ENCODE peak calls at places on chromosome 17, in four cellular contexts. P is left lung, V is body of pancreas, X is PC-9. O is an unnamed sample.

GRCh38 chr17:58710948-58711552 is 18.6 kb downstream of the RAD51C start:
- DNase-seq in P (no peak), V (peak; percentile 40), X (no peak), O (peak; percentile 62)

GRCh38 chr17:82330322-82331239 is 3.0 kb downstream of the SECTM1 start:
- DNase-seq in P (no peak), V (no peak), X (peak; percentile 71), O (peak; percentile 93)

GRCh38 chr17:76217081-76217480 is 23.2 kb downstream of the RNF157 start:
- DNase-seq in P (no peak), V (no peak), X (no peak), O (peak; percentile 24)

GRCh38 chr17:261640-262039 is 80.2 kb upstream of the DOC2B start:
- DNase-seq in P (no peak), V (no peak), X (no peak), O (no peak)

GRCh38 chr17:49260011-49260921 is 29.7 kb upstream of the PHOSPHO1 start:
- DNase-seq in P (peak; percentile 78), V (peak; percentile 36), X (peak; percentile 42), O (peak; percentile 12)

GRCh38 chr17:82502207-82502606 is 17.3 kb upstream of the FOXK2 start:
- DNase-seq in P (no peak), V (no peak), X (no peak), O (no peak)

GRCh38 chr17:73595068-73595865 is 49.0 kb downstream of the SDK2 start:
- DNase-seq in P (no peak), V (no peak), X (no peak), O (no peak)

GRCh38 chr17:34252890-34253525 is 2.1 kb upstream of the CCL2 start:
- DNase-seq in P (no peak), V (no peak), X (no peak), O (no peak)

GRCh38 chr17:75771334-75772281 is 6.6 kb upstream of the GALK1 start:
- DNase-seq in P (no peak), V (no peak), X (no peak), O (no peak)

GRCh38 chr17:74408262-74408661 is 23.6 kb upstream of the GPRC5C start:
- DNase-seq in P (peak; percentile 63), V (peak; percentile 31), X (peak; percentile 25), O (no peak)

GRCh38 chr17:4607261-4607731 is 23.0 kb downstream of the SMTNL2 start:
- DNase-seq in P (no peak), V (no peak), X (no peak), O (no peak)

GRCh38 chr17:4607773-4608187 is 23.5 kb downstream of the SMTNL2 start:
- DNase-seq in P (peak; percentile 83), V (peak; percentile 42), X (no peak), O (no peak)

GRCh38 chr17:4610656-4611055 is 26.3 kb downstream of the SMTNL2 start:
- DNase-seq in P (no peak), V (no peak), X (no peak), O (no peak)

GRCh38 chr17:4610162-4610561 is 25.8 kb downstream of the SMTNL2 start:
- DNase-seq in P (no peak), V (no peak), X (no peak), O (no peak)

DNA sequence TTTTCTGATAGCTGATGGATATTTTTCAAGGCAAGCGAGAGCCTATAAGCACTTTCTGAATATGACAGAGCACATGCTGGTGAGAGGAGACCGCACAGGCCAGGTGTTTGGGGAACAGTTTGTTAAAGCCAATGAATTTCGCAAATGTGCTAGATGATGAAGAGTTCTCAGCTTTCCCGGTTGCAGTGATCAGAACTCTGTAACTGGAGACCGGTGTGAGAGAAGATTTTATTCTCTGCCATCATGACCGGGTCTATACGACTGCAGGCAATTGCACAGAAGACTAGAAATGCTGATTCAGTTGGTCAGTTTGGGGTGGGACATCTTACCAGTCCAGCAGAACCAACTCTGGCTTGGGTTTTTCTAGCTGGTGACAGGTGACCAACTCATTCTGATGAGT is 25.4 kb downstream of the SMTNL2 start:
- DNase-seq in P (no peak), V (no peak), X (no peak), O (no peak)
- H3K27ac ChIP-seq in P (no peak overlapping the region), V (no peak overlapping the region), X (no peak overlapping the region), O (no peak overlapping the region)

GRCh38 chr17:5019475-5019956 is 15.7 kb downstream of the SLC52A1 start:
- DNase-seq in P (no peak), V (no peak), X (no peak), O (no peak)
- TF ChIP-seq CTCF in P (no peak), V (no peak), X (no peak), O (no peak)

GRCh38 chr17:56297142-56297541 is 143.9 kb downstream of the ANKFN1 start:
- DNase-seq in P (no peak), V (no peak), X (no peak), O (no peak)
- H3K27ac ChIP-seq in P (no peak overlapping the region), V (no peak overlapping the region), X (no peak overlapping the region), O (no peak overlapping the region)

DNA sequence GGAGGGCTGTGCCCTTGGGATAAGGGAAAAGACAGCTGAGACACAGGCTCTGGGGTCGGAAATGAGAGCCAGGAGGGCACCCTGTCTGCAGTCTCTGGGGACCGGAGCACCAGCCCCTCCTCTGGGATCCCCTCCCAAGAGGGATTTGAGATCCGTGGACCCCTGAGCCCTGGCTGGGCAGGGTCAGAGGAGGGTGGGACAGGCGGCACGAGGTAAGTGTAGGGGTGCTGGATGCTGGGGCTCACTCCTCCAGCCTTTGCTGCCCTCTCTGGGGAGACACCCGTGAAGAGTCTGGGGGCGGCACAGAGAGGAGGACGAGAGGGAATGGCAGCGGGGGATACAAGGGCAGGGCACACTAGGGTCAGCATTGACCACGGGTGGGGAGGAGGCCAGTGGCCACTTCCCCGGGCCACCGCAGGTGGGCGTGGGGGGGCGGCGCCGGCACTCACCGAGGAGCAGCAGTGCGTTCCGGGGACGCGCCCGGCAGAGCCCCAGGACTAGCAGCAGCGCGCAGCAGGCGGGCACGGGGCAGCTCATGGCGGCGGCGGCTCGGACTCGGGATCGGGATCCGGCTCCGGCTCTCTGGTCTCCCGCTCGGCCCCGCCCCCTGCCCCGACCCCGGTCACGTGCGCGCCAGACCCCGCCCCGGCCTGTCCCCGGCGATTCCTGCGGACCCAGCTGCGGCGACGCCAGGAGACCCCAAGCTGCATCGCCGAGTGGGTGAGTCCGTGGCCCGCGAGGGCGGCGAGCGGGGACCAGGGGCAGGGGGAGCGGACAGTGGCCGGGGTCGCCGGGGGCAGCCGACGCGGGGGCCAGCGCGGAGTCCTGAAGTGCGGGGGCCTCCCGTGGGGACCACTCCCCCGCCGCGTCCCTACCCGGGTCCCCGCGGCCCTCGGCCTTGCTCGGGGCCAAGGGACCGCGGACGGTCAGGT is at the start of the genes SGSH and SLC26A11:
- DNase-seq in P (peak; percentile 84), V (peak; percentile 83), X (peak; percentile 66), O (peak; percentile 59)
- TF ChIP-seq CTCF in P (no peak), V (no peak), X (no peak), O (no peak)

DNA sequence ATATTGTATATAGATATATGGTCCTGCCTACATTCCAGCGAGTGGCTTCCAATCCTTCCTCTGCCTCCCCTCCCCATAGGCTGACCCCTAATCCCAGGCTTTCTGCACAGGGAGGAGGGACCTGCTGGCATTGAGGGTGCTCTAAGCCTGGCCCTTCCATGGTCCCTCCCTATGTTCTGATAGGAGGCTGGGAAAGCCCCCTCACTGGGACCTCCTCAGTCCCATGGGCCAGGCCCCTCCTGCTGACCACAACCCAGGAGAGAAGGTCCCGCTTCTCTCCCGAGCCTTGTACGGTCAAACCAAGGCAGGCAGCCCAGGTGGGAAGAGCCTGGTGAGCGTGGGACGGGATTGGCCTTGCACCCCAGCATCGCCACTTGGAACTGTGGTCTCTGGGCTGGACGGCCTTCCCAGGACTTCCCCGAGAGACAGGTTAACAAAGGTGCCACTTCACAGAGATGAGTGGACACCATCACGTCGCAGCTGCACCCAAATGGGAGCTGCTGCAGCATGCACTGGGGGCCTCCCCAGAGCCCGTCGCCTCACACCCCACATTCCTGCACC is 859 bp downstream of the ALDH3A1 start:
- DNase-seq in P (no peak), V (no peak), X (peak; percentile 47), O (no peak)
- H3K27ac ChIP-seq in P (no peak overlapping the region), V (no peak overlapping the region), X (peak overlapping the region; percentile 100), O (no peak overlapping the region)

GRCh38 chr17:64150237-64151015 is 20.5 kb upstream of the ERN1 start:
- DNase-seq in P (peak; percentile 60), V (peak; percentile 86), X (no peak), O (peak; percentile 45)

GRCh38 chr17:64148017-64148631 is 18.2 kb upstream of the ERN1 start:
- DNase-seq in P (no peak), V (peak; percentile 14), X (no peak), O (no peak)

GRCh38 chr17:64147110-64148016 is 17.4 kb upstream of the ERN1 start:
- DNase-seq in P (no peak), V (peak; percentile 21), X (no peak), O (peak; percentile 31)

GRCh38 chr17:64149196-64149595 is 19.3 kb upstream of the ERN1 start:
- DNase-seq in P (no peak), V (peak; percentile 5), X (no peak), O (no peak)

GRCh38 chr17:64148699-64149098 is 18.8 kb upstream of the ERN1 start:
- DNase-seq in P (no peak), V (peak; percentile 11), X (peak; percentile 21), O (no peak)
- TF ChIP-seq CTCF in P (no peak), V (no peak), X (peak; percentile 24), O (no peak)

DNA sequence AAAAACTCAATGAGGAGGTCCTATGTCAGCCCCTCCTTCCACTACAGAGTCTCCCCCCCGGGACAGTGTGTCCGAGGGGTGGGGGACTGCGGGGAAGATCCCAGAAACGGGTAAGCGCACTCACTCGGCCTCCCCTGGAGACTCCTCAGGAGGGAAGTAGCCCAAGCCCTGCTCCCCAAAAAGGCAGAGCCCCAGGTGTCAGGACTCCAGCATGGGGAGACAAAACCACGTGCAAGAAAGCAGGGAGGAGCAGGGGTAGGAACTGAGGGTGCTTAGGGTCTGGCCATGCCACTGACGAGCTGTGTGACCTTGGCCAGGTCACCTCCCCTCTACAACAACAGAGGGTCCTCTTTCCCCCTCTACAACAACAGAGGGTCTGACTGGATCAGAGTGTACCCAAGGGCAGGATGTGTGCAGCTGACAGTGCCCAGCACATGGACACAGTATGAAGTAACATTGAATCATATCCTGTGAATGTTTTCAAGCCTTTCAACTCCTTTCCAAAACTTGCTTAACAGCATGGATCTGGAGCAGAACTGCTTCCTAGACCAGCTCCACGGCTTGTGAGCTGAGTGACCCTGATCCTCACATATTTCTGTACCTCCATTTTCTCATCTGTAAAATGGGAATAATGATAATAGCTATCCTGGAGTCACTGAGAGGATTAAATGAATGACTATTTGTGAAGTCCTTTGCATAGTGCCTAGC is 2.1 kb upstream of the NAGS start:
- DNase-seq in P (no peak), V (no peak), X (no peak), O (no peak)
- H3K27ac ChIP-seq in P (no peak overlapping the region), V (no peak overlapping the region), X (peak overlapping the region; percentile 3), O (no peak overlapping the region)

GRCh38 chr17:19317359-19318095 is 45.0 kb downstream of the B9D1 start:
- DNase-seq in P (no peak), V (peak; percentile 48), X (peak; percentile 70), O (peak; percentile 95)
- TF ChIP-seq CTCF in P (no peak), V (no peak), X (no peak), O (peak; percentile 66)

DNA sequence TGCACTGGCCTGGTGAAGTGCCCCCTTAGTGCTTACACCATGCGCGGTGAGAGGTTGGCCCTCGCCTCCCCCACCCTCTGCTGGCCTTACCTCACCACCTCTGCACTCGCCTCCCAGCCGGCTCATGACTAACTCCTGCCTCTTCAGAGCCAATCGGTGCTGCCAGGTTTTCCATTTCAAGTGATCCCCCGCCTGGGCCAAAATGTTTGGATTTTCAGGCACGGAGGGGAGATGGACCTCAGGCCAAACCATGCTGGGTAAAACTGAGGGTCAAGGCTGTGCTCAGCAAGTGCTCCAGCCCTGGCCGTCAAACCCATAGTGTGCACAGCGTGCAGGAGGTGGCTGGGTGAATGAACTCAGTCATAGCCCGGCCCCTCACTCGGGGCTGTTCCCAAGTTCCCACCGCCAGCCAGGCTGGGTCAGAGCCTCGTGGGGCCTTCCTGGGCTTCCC is 175.4 kb downstream of the SEC14L1 start:
- DNase-seq in P (peak; percentile 77), V (no peak), X (no peak), O (no peak)
- H3K27ac ChIP-seq in P (peak overlapping the region; percentile 74), V (peak overlapping the region; percentile 28), X (no peak overlapping the region), O (no peak overlapping the region)

O was measured in MM.1S.